ENCODE peak calls at places on chromosomes 12 and 14, in eight cellular contexts. One of them, this sample, is unnamed.

GRCh38 chr12:1760566-1761382 is 59.6 kb upstream of the LRTM2 start:
- DNase-seq in A549: peak
- DNase-seq in psoas muscle: no peak
- DNase-seq in mucosa of descending colon: no peak
- DNase-seq in effector memory CD4-positive, alpha-beta T cell: no peak
- DNase-seq in left ventricle myocardium inferior: no peak
- DNase-seq in cardiac muscle cell: peak
- DNase-seq in esophagus squamous epithelium: no peak
- DNase-seq in this sample: no peak

GRCh38 chr12:48185181-48185919 is 1.9 kb downstream of the CCDC184 start:
- DNase-seq in A549: no peak
- DNase-seq in psoas muscle: no peak
- DNase-seq in mucosa of descending colon: no peak
- DNase-seq in effector memory CD4-positive, alpha-beta T cell: no peak
- DNase-seq in left ventricle myocardium inferior: no peak
- DNase-seq in cardiac muscle cell: peak
- DNase-seq in esophagus squamous epithelium: no peak
- DNase-seq in this sample: no peak

GRCh38 chr12:70736775-70737174 is 99.5 kb upstream of the PTPRB start:
- DNase-seq in A549: no peak
- DNase-seq in psoas muscle: no peak
- DNase-seq in mucosa of descending colon: peak
- DNase-seq in effector memory CD4-positive, alpha-beta T cell: no peak
- DNase-seq in left ventricle myocardium inferior: no peak
- DNase-seq in cardiac muscle cell: no peak
- DNase-seq in esophagus squamous epithelium: no peak
- DNase-seq in this sample: no peak

GRCh38 chr12:116964004-116964739 is 53.4 kb downstream of the FBXW8 start:
- DNase-seq in A549: no peak
- DNase-seq in psoas muscle: no peak
- DNase-seq in mucosa of descending colon: no peak
- DNase-seq in effector memory CD4-positive, alpha-beta T cell: no peak
- DNase-seq in left ventricle myocardium inferior: no peak
- DNase-seq in cardiac muscle cell: no peak
- DNase-seq in esophagus squamous epithelium: no peak
- DNase-seq in this sample: no peak

GRCh38 chr12:2383276-2384028 is 330.7 kb downstream of the CACNA1C start:
- DNase-seq in A549: no peak
- DNase-seq in psoas muscle: no peak
- DNase-seq in mucosa of descending colon: peak
- DNase-seq in effector memory CD4-positive, alpha-beta T cell: no peak
- DNase-seq in left ventricle myocardium inferior: no peak
- DNase-seq in cardiac muscle cell: peak
- DNase-seq in esophagus squamous epithelium: no peak
- DNase-seq in this sample: no peak

GRCh38 chr12:45284096-45284901 is 68.4 kb downstream of the ANO6 start:
- DNase-seq in A549: no peak
- DNase-seq in psoas muscle: no peak
- DNase-seq in mucosa of descending colon: no peak
- DNase-seq in effector memory CD4-positive, alpha-beta T cell: no peak
- DNase-seq in left ventricle myocardium inferior: no peak
- DNase-seq in cardiac muscle cell: peak
- DNase-seq in esophagus squamous epithelium: no peak
- DNase-seq in this sample: no peak

GRCh38 chr14:89454971-89455370 is 37.9 kb upstream of the FOXN3 start:
- DNase-seq in A549: no peak
- DNase-seq in psoas muscle: no peak
- DNase-seq in mucosa of descending colon: no peak
- DNase-seq in effector memory CD4-positive, alpha-beta T cell: no peak
- DNase-seq in left ventricle myocardium inferior: no peak
- DNase-seq in cardiac muscle cell: peak
- DNase-seq in esophagus squamous epithelium: no peak
- DNase-seq in this sample: no peak

GRCh38 chr12:22728989-22729388 is 104.0 kb downstream of the ETNK1 start:
- DNase-seq in A549: no peak
- DNase-seq in psoas muscle: no peak
- DNase-seq in mucosa of descending colon: no peak
- DNase-seq in effector memory CD4-positive, alpha-beta T cell: no peak
- DNase-seq in left ventricle myocardium inferior: no peak
- DNase-seq in cardiac muscle cell: peak
- DNase-seq in esophagus squamous epithelium: no peak
- DNase-seq in this sample: no peak

GRCh38 chr12:94362653-94363052 is 97.0 kb downstream of the CEP83 start:
- DNase-seq in A549: no peak
- DNase-seq in psoas muscle: no peak
- DNase-seq in mucosa of descending colon: no peak
- DNase-seq in effector memory CD4-positive, alpha-beta T cell: no peak
- DNase-seq in left ventricle myocardium inferior: no peak
- DNase-seq in cardiac muscle cell: no peak
- DNase-seq in esophagus squamous epithelium: no peak
- DNase-seq in this sample: no peak

GRCh38 chr12:45089417-45089816 is 38.5 kb upstream of the DBX2 start:
- DNase-seq in A549: no peak
- DNase-seq in psoas muscle: no peak
- DNase-seq in mucosa of descending colon: no peak
- DNase-seq in effector memory CD4-positive, alpha-beta T cell: no peak
- DNase-seq in left ventricle myocardium inferior: no peak
- DNase-seq in cardiac muscle cell: no peak
- DNase-seq in esophagus squamous epithelium: no peak
- DNase-seq in this sample: no peak

GRCh38 chr12:77392467-77392866 is 327.1 kb upstream of the E2F7 start:
- DNase-seq in A549: no peak
- DNase-seq in psoas muscle: no peak
- DNase-seq in mucosa of descending colon: no peak
- DNase-seq in effector memory CD4-positive, alpha-beta T cell: no peak
- DNase-seq in left ventricle myocardium inferior: no peak
- DNase-seq in cardiac muscle cell: no peak
- DNase-seq in esophagus squamous epithelium: no peak
- DNase-seq in this sample: no peak

GRCh38 chr12:117526756-117527479 is 165.5 kb upstream of the NOS1 start:
- DNase-seq in A549: no peak
- DNase-seq in psoas muscle: no peak
- DNase-seq in mucosa of descending colon: no peak
- DNase-seq in effector memory CD4-positive, alpha-beta T cell: no peak
- DNase-seq in left ventricle myocardium inferior: no peak
- DNase-seq in cardiac muscle cell: no peak
- DNase-seq in esophagus squamous epithelium: no peak
- DNase-seq in this sample: no peak

GRCh38 chr12:27843714-27844245 is 63.7 kb upstream of the MANSC4 start:
- DNase-seq in A549: no peak
- DNase-seq in psoas muscle: no peak
- DNase-seq in mucosa of descending colon: no peak
- DNase-seq in effector memory CD4-positive, alpha-beta T cell: no peak
- DNase-seq in left ventricle myocardium inferior: no peak
- DNase-seq in cardiac muscle cell: peak
- DNase-seq in esophagus squamous epithelium: no peak
- DNase-seq in this sample: no peak

GRCh38 chr12:132189378-132190011 is 45.2 kb downstream of the NOC4L start:
- DNase-seq in A549: peak
- DNase-seq in psoas muscle: peak
- DNase-seq in mucosa of descending colon: peak
- DNase-seq in effector memory CD4-positive, alpha-beta T cell: peak
- DNase-seq in left ventricle myocardium inferior: peak
- DNase-seq in cardiac muscle cell: peak
- DNase-seq in esophagus squamous epithelium: peak
- DNase-seq in this sample: peak

GRCh38 chr12:168763-169525 is 45.0 kb downstream of the SLC6A12 start:
- DNase-seq in A549: no peak
- DNase-seq in psoas muscle: no peak
- DNase-seq in mucosa of descending colon: no peak
- DNase-seq in effector memory CD4-positive, alpha-beta T cell: no peak
- DNase-seq in left ventricle myocardium inferior: no peak
- DNase-seq in cardiac muscle cell: peak
- DNase-seq in esophagus squamous epithelium: no peak
- DNase-seq in this sample: no peak

DNA sequence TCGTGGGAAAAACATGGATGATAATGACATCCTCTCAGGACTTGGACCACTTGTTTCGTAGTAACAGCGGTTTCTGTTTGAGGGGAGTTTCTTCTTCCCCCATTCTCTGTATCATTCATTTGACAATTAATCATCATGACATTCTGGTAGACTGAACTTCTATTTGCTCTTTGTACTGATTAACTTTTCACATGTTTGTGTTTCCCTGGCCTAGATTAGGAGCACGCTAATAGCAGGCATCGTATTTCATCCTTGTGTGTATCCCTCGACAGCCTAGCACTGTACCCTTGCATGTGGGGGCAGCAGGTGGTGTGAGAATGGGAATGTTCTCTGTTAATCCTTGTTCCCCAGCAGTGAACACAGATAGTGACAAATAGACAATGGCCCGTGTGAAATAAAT is 8.1 kb downstream of the LRRC74A start:
- DNase-seq in A549: no peak
- DNase-seq in psoas muscle: no peak
- DNase-seq in mucosa of descending colon: no peak
- DNase-seq in effector memory CD4-positive, alpha-beta T cell: no peak
- DNase-seq in left ventricle myocardium inferior: no peak
- DNase-seq in cardiac muscle cell: no peak
- DNase-seq in esophagus squamous epithelium: no peak
- DNase-seq in this sample: peak
- H3K4me3 ChIP-seq in A549: no peak
- H3K4me3 ChIP-seq in psoas muscle: no peak
- H3K4me3 ChIP-seq in mucosa of descending colon: no peak
- H3K4me3 ChIP-seq in effector memory CD4-positive, alpha-beta T cell: no peak
- H3K4me3 ChIP-seq in left ventricle myocardium inferior: no peak
- H3K4me3 ChIP-seq in cardiac muscle cell: no peak
- H3K4me3 ChIP-seq in esophagus squamous epithelium: no peak
- H3K4me3 ChIP-seq in this sample: no peak

GRCh38 chr12:88575361-88575959 is 4.8 kb downstream of the KITLG start:
- DNase-seq in A549: no peak
- DNase-seq in psoas muscle: no peak
- DNase-seq in mucosa of descending colon: no peak
- DNase-seq in effector memory CD4-positive, alpha-beta T cell: no peak
- DNase-seq in left ventricle myocardium inferior: no peak
- DNase-seq in cardiac muscle cell: no peak
- DNase-seq in esophagus squamous epithelium: no peak
- DNase-seq in this sample: no peak

GRCh38 chr12:88578274-88578673 is 2.0 kb downstream of the KITLG start:
- DNase-seq in A549: no peak
- DNase-seq in psoas muscle: no peak
- DNase-seq in mucosa of descending colon: no peak
- DNase-seq in effector memory CD4-positive, alpha-beta T cell: no peak
- DNase-seq in left ventricle myocardium inferior: no peak
- DNase-seq in cardiac muscle cell: no peak
- DNase-seq in esophagus squamous epithelium: no peak
- DNase-seq in this sample: no peak

GRCh38 chr12:88579572-88579940 is 715 bp downstream of the KITLG start:
- DNase-seq in A549: peak
- DNase-seq in psoas muscle: peak
- DNase-seq in mucosa of descending colon: peak
- DNase-seq in effector memory CD4-positive, alpha-beta T cell: no peak
- DNase-seq in left ventricle myocardium inferior: peak
- DNase-seq in cardiac muscle cell: peak
- DNase-seq in esophagus squamous epithelium: no peak
- DNase-seq in this sample: peak

GRCh38 chr12:88578821-88579518 is 1.3 kb downstream of the KITLG start:
- DNase-seq in A549: peak
- DNase-seq in psoas muscle: peak
- DNase-seq in mucosa of descending colon: peak
- DNase-seq in effector memory CD4-positive, alpha-beta T cell: no peak
- DNase-seq in left ventricle myocardium inferior: no peak
- DNase-seq in cardiac muscle cell: no peak
- DNase-seq in esophagus squamous epithelium: no peak
- DNase-seq in this sample: peak

DNA sequence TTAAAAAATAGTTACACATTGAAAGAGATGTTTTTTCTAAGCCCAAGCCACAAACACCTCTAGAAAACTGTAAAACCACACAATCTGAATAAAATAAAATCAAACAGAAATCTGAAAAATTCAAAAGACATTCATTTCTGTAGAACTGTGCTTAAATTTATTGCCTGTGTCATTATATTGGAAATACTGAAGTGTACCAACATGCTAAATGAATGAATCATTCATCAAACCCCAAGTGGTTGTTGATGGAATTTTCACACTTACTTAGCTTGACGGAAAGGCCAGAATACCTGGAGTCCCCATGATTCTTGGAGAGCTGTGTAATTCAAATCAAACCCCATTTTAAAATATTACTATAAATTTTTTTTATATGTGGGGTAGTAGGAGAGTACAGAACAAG is 2.7 kb downstream of the KITLG start:
- DNase-seq in A549: peak
- DNase-seq in psoas muscle: no peak
- DNase-seq in mucosa of descending colon: no peak
- DNase-seq in effector memory CD4-positive, alpha-beta T cell: no peak
- DNase-seq in left ventricle myocardium inferior: no peak
- DNase-seq in cardiac muscle cell: no peak
- DNase-seq in esophagus squamous epithelium: no peak
- DNase-seq in this sample: no peak
- H3K4me3 ChIP-seq in A549: no peak
- H3K4me3 ChIP-seq in psoas muscle: peak
- H3K4me3 ChIP-seq in mucosa of descending colon: no peak
- H3K4me3 ChIP-seq in effector memory CD4-positive, alpha-beta T cell: no peak
- H3K4me3 ChIP-seq in left ventricle myocardium inferior: peak
- H3K4me3 ChIP-seq in cardiac muscle cell: no peak
- H3K4me3 ChIP-seq in esophagus squamous epithelium: no peak
- H3K4me3 ChIP-seq in this sample: no peak

DNA sequence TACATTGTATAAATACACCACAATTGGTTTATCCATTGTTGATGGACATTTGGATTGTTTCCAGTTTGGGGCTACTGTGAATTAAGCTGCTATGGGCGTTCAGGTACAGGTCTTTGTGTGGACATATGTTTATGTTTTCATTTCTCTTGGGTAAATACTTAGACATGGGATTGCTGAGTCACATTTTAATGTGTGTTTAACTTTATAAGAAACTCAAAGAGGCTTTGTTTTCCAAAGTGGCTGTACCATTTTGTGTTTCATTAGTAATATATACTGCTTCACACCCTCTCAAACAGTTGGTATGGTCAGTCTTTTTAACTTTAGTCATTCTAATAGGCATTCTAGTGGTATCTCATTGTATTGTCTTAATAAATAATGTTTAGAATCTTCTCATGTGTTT is 224.9 kb downstream of the SPTSSA start:
- DNase-seq in A549: no peak
- DNase-seq in psoas muscle: no peak
- DNase-seq in mucosa of descending colon: no peak
- DNase-seq in effector memory CD4-positive, alpha-beta T cell: no peak
- DNase-seq in left ventricle myocardium inferior: no peak
- DNase-seq in cardiac muscle cell: no peak
- DNase-seq in esophagus squamous epithelium: no peak
- DNase-seq in this sample: no peak
- H3K4me3 ChIP-seq in A549: no peak
- H3K4me3 ChIP-seq in psoas muscle: no peak
- H3K4me3 ChIP-seq in mucosa of descending colon: no peak
- H3K4me3 ChIP-seq in effector memory CD4-positive, alpha-beta T cell: no peak
- H3K4me3 ChIP-seq in left ventricle myocardium inferior: no peak
- H3K4me3 ChIP-seq in cardiac muscle cell: no peak
- H3K4me3 ChIP-seq in esophagus squamous epithelium: no peak
- H3K4me3 ChIP-seq in this sample: no peak

DNA sequence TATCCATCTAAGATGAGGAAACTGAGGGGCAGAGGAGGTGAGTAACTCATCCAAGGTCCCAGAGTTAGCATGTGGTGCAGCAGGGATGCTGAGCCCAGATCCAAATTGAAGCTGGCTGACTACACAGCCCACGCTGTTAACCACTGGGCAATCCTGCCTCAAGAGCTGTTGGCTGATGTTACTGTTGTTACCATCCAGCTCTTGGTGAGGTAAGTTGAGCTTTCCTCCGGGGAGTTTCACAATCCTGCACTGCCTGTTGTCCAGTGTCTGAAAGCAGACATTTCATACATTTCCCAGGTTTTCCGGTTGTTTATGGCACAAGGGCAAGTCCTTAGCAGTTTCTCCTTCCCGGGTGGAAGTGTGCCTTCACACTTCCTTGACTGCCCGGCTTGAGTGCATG is 14.5 kb downstream of the CYP46A1 start:
- DNase-seq in A549: no peak
- DNase-seq in psoas muscle: no peak
- DNase-seq in mucosa of descending colon: no peak
- DNase-seq in effector memory CD4-positive, alpha-beta T cell: no peak
- DNase-seq in left ventricle myocardium inferior: no peak
- DNase-seq in cardiac muscle cell: peak
- DNase-seq in esophagus squamous epithelium: no peak
- DNase-seq in this sample: no peak
- H3K4me3 ChIP-seq in A549: no peak
- H3K4me3 ChIP-seq in psoas muscle: no peak
- H3K4me3 ChIP-seq in mucosa of descending colon: no peak
- H3K4me3 ChIP-seq in effector memory CD4-positive, alpha-beta T cell: no peak
- H3K4me3 ChIP-seq in left ventricle myocardium inferior: no peak
- H3K4me3 ChIP-seq in cardiac muscle cell: no peak
- H3K4me3 ChIP-seq in esophagus squamous epithelium: no peak
- H3K4me3 ChIP-seq in this sample: no peak